ENCODE peak calls at places on chromosomes 4 and X, in eight cellular contexts. K, A, G, U, O, M, I and X are unnamed samples.

GRCh38 chr4:25182941-25183340 is 22.7 kb upstream of the SEPSECS start:
- DNase-seq in O (no peak), I (no peak), K (no peak), A (no peak), G (no peak), U (no peak), M (no peak), X (no peak)

GRCh38 chrX:70172226-70172625 is 5.1 kb upstream of the DGAT2L6 start:
- DNase-seq in I (no peak), O (no peak), A (no peak), G (no peak), M (peak; percentile 15), K (no peak), U (no peak), X (no peak)

GRCh38 chr4:338759-339097 is 1.1 kb downstream of the ZNF141 start:
- DNase-seq in A (no peak), I (no peak), G (no peak), U (no peak), O (no peak), M (no peak), K (no peak), X (no peak)

GRCh38 chrX:47179221-47179927 is 14.3 kb upstream of the UBA1 start:
- DNase-seq in K (no peak), O (no peak), G (no peak), U (peak; percentile 21), M (peak; percentile 55), I (no peak), A (no peak), X (no peak)

GRCh38 chrX:1391370-1391706 is 575 bp downstream of the SLC25A6 start:
- DNase-seq in G (no peak), I (no peak), M (peak; percentile 76), K (peak; percentile 90), O (no peak), U (peak; percentile 56), A (no peak), X (no peak)

GRCh38 chr4:3670521-3671519 is 95.4 kb upstream of the ADRA2C start:
- DNase-seq in M (no peak), O (no peak), A (no peak), K (no peak), I (no peak), G (no peak), U (no peak), X (no peak)

GRCh38 chr4:117420966-117421365 is 335.6 kb upstream of the TRAM1L1 start:
- DNase-seq in I (no peak), U (no peak), K (no peak), O (no peak), M (no peak), A (no peak), G (no peak), X (no peak)

GRCh38 chr4:34953145-34953799 is 1291.0 kb downstream of the ARAP2 start:
- DNase-seq in A (no peak), I (no peak), M (peak; percentile 74), U (no peak), K (no peak), G (no peak), O (peak; percentile 9), X (no peak)

GRCh38 chrX:31272472-31272775 is 200.6 kb upstream of the FTHL17 start:
- DNase-seq in U (no peak), K (no peak), A (no peak), G (no peak), O (no peak), I (no peak), M (no peak), X (no peak)

GRCh38 chr4:100489316-100489715 is 28.5 kb downstream of the EMCN start:
- DNase-seq in U (no peak), M (no peak), K (no peak), G (no peak), O (no peak), A (no peak), I (no peak), X (no peak)

GRCh38 chrX:17564689-17565409 is 172.4 kb upstream of the SCML1 start:
- DNase-seq in K (no peak), U (peak; percentile 3), O (no peak), A (no peak), G (no peak), M (no peak), I (no peak), X (no peak)

GRCh38 chrX:96455078-96455477 is 229.6 kb upstream of the DIAPH2 start:
- DNase-seq in O (no peak), I (no peak), U (no peak), A (no peak), M (no peak), G (peak; percentile 2), K (no peak), X (no peak)

GRCh38 chr4:125714845-125715244 is 400.1 kb downstream of the FAT4 start:
- DNase-seq in A (no peak), G (no peak), K (no peak), I (no peak), U (no peak), M (no peak), O (no peak), X (no peak)

GRCh38 chr4:56323386-56323785 is 63.9 kb downstream of the AASDH start:
- DNase-seq in I (no peak), U (no peak), G (no peak), M (no peak), O (no peak), A (no peak), K (no peak), X (no peak)

GRCh38 chrX:19683358-19683757 is 168.1 kb upstream of the MAP3K15 start:
- DNase-seq in I (no peak), A (no peak), G (no peak), K (no peak), M (no peak), U (no peak), O (no peak), X (no peak)

GRCh38 chr4:129064717-129065116 is 28.6 kb downstream of the SCLT1 start:
- DNase-seq in A (peak; percentile 39), K (no peak), G (no peak), O (peak; percentile 22), U (no peak), M (peak; percentile 75), I (no peak), X (no peak)

GRCh38 chrX:44042124-44042523 is 68.9 kb upstream of the NDP start:
- DNase-seq in M (no peak), O (no peak), A (peak; percentile 20), G (no peak), K (no peak), U (no peak), I (no peak), X (no peak)

GRCh38 chrX:130086414-130087207 is 23.7 kb downstream of the ELF4 start:
- DNase-seq in O (no peak), A (no peak), U (no peak), K (no peak), I (no peak), M (no peak), G (no peak), X (no peak)

GRCh38 chrX:124223524-124223923 is 108.9 kb upstream of the TEX13D start:
- DNase-seq in K (no peak), U (no peak), O (no peak), A (no peak), I (no peak), G (no peak), M (no peak), X (no peak)

GRCh38 chr4:78477276-78477675 is 74.3 kb upstream of the ANXA3 start:
- DNase-seq in A (peak; percentile 14), O (no peak), K (no peak), M (peak; percentile 27), G (no peak), U (no peak), I (no peak), X (no peak)

GRCh38 chr4:159504634-159505033 is 401.8 kb downstream of the RAPGEF2 start:
- DNase-seq in O (no peak), K (no peak), A (peak; percentile 14), M (no peak), I (no peak), G (no peak), U (no peak), X (no peak)

GRCh38 chr4:107011312-107011711 is 24.8 kb downstream of the DKK2 start:
- DNase-seq in O (no peak), A (no peak), I (no peak), M (no peak), G (no peak), K (no peak), U (no peak), X (no peak)

GRCh38 chr4:665381-665750 is 8.7 kb downstream of the ATP5ME start:
- DNase-seq in I (no peak), U (no peak), A (no peak), K (no peak), M (no peak), G (no peak), O (no peak), X (no peak)

GRCh38 chr4:117664706-117665444 is 369.4 kb upstream of the NDST3 start:
- DNase-seq in U (peak; percentile 3), K (no peak), A (no peak), M (peak; percentile 28), O (no peak), G (no peak), I (no peak), X (no peak)

GRCh38 chr4:8909548-8909947 is 37.9 kb upstream of the HMX1 start:
- DNase-seq in K (no peak), I (no peak), U (no peak), M (no peak), A (no peak), O (no peak), G (peak; percentile 2), X (no peak)

GRCh38 chr4:47442980-47443379 is 20.5 kb downstream of the COMMD8 start:
- DNase-seq in U (no peak), O (no peak), A (no peak), I (no peak), K (no peak), G (no peak), M (no peak), X (no peak)

GRCh38 chrX:2395261-2395850 is 105.4 kb downstream of the DHRSX start:
- DNase-seq in U (no peak), A (no peak), I (no peak), M (no peak), G (no peak), K (no peak), O (no peak), X (no peak)

GRCh38 chr4:32106767-32107166 is 1386.6 kb downstream of the PCDH7 start:
- DNase-seq in I (no peak), M (peak; percentile 4), O (no peak), A (no peak), U (no peak), G (no peak), K (no peak), X (no peak)

GRCh38 chr4:174260099-174260498 is 23.4 kb downstream of the FBXO8 start:
- DNase-seq in I (no peak), U (no peak), K (no peak), M (no peak), O (no peak), A (peak; percentile 50), G (no peak), X (no peak)

GRCh38 chrX:1520350-1520749 is 16.6 kb downstream of the P2RY8 start:
- DNase-seq in K (no peak), I (no peak), A (no peak), O (no peak), U (no peak), G (no peak), M (no peak), X (no peak)

GRCh38 chr4:2096073-2096609 is 37.0 kb downstream of the NAT8L start:
- DNase-seq in I (no peak), A (no peak), G (no peak), O (no peak), K (no peak), U (peak; percentile 35), M (peak; percentile 67), X (no peak)

GRCh38 chr4:82776925-82777542 is 21.6 kb downstream of the SCD5 start:
- DNase-seq in O (no peak), K (no peak), U (no peak), G (no peak), I (no peak), M (no peak), A (no peak), X (no peak)